ENCODE peak calls at places on chromosomes 3 and 15, in nine cellular contexts. One of them, this sample, is unnamed.

GRCh38 chr3:108862865-108863798 is 40.5 kb downstream of the TRAT1 start:
- DNase-seq in psoas muscle: no peak
- DNase-seq in DMS153: no peak
- DNase-seq in fibroblast of lung: peak
- DNase-seq in NCI-H748 treated with DMSO at 0.1 percent for 48 hours: no peak
- DNase-seq in T follicular helper cell: no peak
- DNase-seq in activated naive CD8-positive, alpha-beta T cell treated with anti-CD3 and anti-CD28 coated beads for 36 hours: peak
- DNase-seq in D341Med: no peak
- DNase-seq in anterior cingulate cortex: no peak
- DNase-seq in this sample: peak

GRCh38 chr3:90031121-90031520 is 923.7 kb downstream of the EPHA3 start:
- DNase-seq in psoas muscle: no peak
- DNase-seq in D341Med: no peak
- DNase-seq in T follicular helper cell: no peak
- DNase-seq in DMS153: no peak
- DNase-seq in NCI-H748 treated with DMSO at 0.1 percent for 48 hours: no peak
- DNase-seq in fibroblast of lung: no peak
- DNase-seq in activated naive CD8-positive, alpha-beta T cell treated with anti-CD3 and anti-CD28 coated beads for 36 hours: no peak
- DNase-seq in anterior cingulate cortex: no peak
- DNase-seq in this sample: no peak

GRCh38 chr15:92415639-92416297 is 22.1 kb downstream of the ST8SIA2 start:
- DNase-seq in activated naive CD8-positive, alpha-beta T cell treated with anti-CD3 and anti-CD28 coated beads for 36 hours: no peak
- DNase-seq in psoas muscle: no peak
- DNase-seq in T follicular helper cell: no peak
- DNase-seq in NCI-H748 treated with DMSO at 0.1 percent for 48 hours: no peak
- DNase-seq in D341Med: no peak
- DNase-seq in fibroblast of lung: no peak
- DNase-seq in anterior cingulate cortex: no peak
- DNase-seq in DMS153: no peak
- DNase-seq in this sample: no peak

GRCh38 chr15:25701716-25702465 is 161.2 kb downstream of the ATP10A start:
- DNase-seq in D341Med: no peak
- DNase-seq in psoas muscle: no peak
- DNase-seq in fibroblast of lung: no peak
- DNase-seq in T follicular helper cell: no peak
- DNase-seq in anterior cingulate cortex: no peak
- DNase-seq in DMS153: no peak
- DNase-seq in activated naive CD8-positive, alpha-beta T cell treated with anti-CD3 and anti-CD28 coated beads for 36 hours: no peak
- DNase-seq in NCI-H748 treated with DMSO at 0.1 percent for 48 hours: no peak
- DNase-seq in this sample: no peak

GRCh38 chr15:43412096-43412495 is 41.2 kb downstream of the TUBGCP4 start:
- DNase-seq in psoas muscle: no peak
- DNase-seq in T follicular helper cell: no peak
- DNase-seq in DMS153: no peak
- DNase-seq in fibroblast of lung: no peak
- DNase-seq in activated naive CD8-positive, alpha-beta T cell treated with anti-CD3 and anti-CD28 coated beads for 36 hours: no peak
- DNase-seq in D341Med: no peak
- DNase-seq in NCI-H748 treated with DMSO at 0.1 percent for 48 hours: no peak
- DNase-seq in anterior cingulate cortex: no peak
- DNase-seq in this sample: no peak

GRCh38 chr3:138984816-138985215 is 21.3 kb downstream of the PRR23A start:
- DNase-seq in fibroblast of lung: no peak
- DNase-seq in NCI-H748 treated with DMSO at 0.1 percent for 48 hours: no peak
- DNase-seq in DMS153: no peak
- DNase-seq in activated naive CD8-positive, alpha-beta T cell treated with anti-CD3 and anti-CD28 coated beads for 36 hours: no peak
- DNase-seq in T follicular helper cell: no peak
- DNase-seq in psoas muscle: no peak
- DNase-seq in anterior cingulate cortex: no peak
- DNase-seq in D341Med: no peak
- DNase-seq in this sample: peak

GRCh38 chr3:45188714-45189659 is 37.1 kb downstream of the TMEM158 start:
- DNase-seq in NCI-H748 treated with DMSO at 0.1 percent for 48 hours: no peak
- DNase-seq in T follicular helper cell: no peak
- DNase-seq in fibroblast of lung: peak
- DNase-seq in psoas muscle: no peak
- DNase-seq in D341Med: peak
- DNase-seq in activated naive CD8-positive, alpha-beta T cell treated with anti-CD3 and anti-CD28 coated beads for 36 hours: no peak
- DNase-seq in DMS153: peak
- DNase-seq in anterior cingulate cortex: no peak
- DNase-seq in this sample: no peak

GRCh38 chr3:40997711-40998519 is 201.4 kb upstream of the CTNNB1 start:
- DNase-seq in D341Med: no peak
- DNase-seq in anterior cingulate cortex: no peak
- DNase-seq in psoas muscle: no peak
- DNase-seq in fibroblast of lung: no peak
- DNase-seq in DMS153: no peak
- DNase-seq in T follicular helper cell: no peak
- DNase-seq in NCI-H748 treated with DMSO at 0.1 percent for 48 hours: no peak
- DNase-seq in activated naive CD8-positive, alpha-beta T cell treated with anti-CD3 and anti-CD28 coated beads for 36 hours: no peak
- DNase-seq in this sample: no peak

GRCh38 chr15:55250392-55250791 is 39.2 kb downstream of the RAB27A start:
- DNase-seq in DMS153: peak
- DNase-seq in NCI-H748 treated with DMSO at 0.1 percent for 48 hours: no peak
- DNase-seq in activated naive CD8-positive, alpha-beta T cell treated with anti-CD3 and anti-CD28 coated beads for 36 hours: no peak
- DNase-seq in D341Med: no peak
- DNase-seq in fibroblast of lung: peak
- DNase-seq in T follicular helper cell: no peak
- DNase-seq in anterior cingulate cortex: no peak
- DNase-seq in psoas muscle: no peak
- DNase-seq in this sample: peak

GRCh38 chr3:156382458-156383346 is 172.2 kb downstream of the SSR3 start:
- DNase-seq in psoas muscle: no peak
- DNase-seq in NCI-H748 treated with DMSO at 0.1 percent for 48 hours: no peak
- DNase-seq in fibroblast of lung: peak
- DNase-seq in T follicular helper cell: no peak
- DNase-seq in DMS153: no peak
- DNase-seq in activated naive CD8-positive, alpha-beta T cell treated with anti-CD3 and anti-CD28 coated beads for 36 hours: no peak
- DNase-seq in D341Med: peak
- DNase-seq in anterior cingulate cortex: no peak
- DNase-seq in this sample: peak

GRCh38 chr3:164004205-164004604 is 1074.1 kb downstream of the SI start:
- DNase-seq in psoas muscle: no peak
- DNase-seq in anterior cingulate cortex: no peak
- DNase-seq in fibroblast of lung: no peak
- DNase-seq in activated naive CD8-positive, alpha-beta T cell treated with anti-CD3 and anti-CD28 coated beads for 36 hours: no peak
- DNase-seq in DMS153: no peak
- DNase-seq in NCI-H748 treated with DMSO at 0.1 percent for 48 hours: no peak
- DNase-seq in D341Med: no peak
- DNase-seq in T follicular helper cell: no peak
- DNase-seq in this sample: no peak

GRCh38 chr3:128316456-128316855 is 150.2 kb downstream of the DNAJB8 start:
- DNase-seq in DMS153: no peak
- DNase-seq in psoas muscle: no peak
- DNase-seq in T follicular helper cell: peak
- DNase-seq in D341Med: no peak
- DNase-seq in fibroblast of lung: no peak
- DNase-seq in NCI-H748 treated with DMSO at 0.1 percent for 48 hours: no peak
- DNase-seq in activated naive CD8-positive, alpha-beta T cell treated with anti-CD3 and anti-CD28 coated beads for 36 hours: peak
- DNase-seq in anterior cingulate cortex: no peak
- DNase-seq in this sample: no peak

GRCh38 chr15:64844576-64845140 is 2.9 kb downstream of the PLEKHO2 start:
- DNase-seq in NCI-H748 treated with DMSO at 0.1 percent for 48 hours: no peak
- DNase-seq in DMS153: no peak
- DNase-seq in anterior cingulate cortex: no peak
- DNase-seq in T follicular helper cell: no peak
- DNase-seq in psoas muscle: no peak
- DNase-seq in D341Med: no peak
- DNase-seq in fibroblast of lung: no peak
- DNase-seq in activated naive CD8-positive, alpha-beta T cell treated with anti-CD3 and anti-CD28 coated beads for 36 hours: peak
- DNase-seq in this sample: no peak

GRCh38 chr3:66397745-66398144 is 103.1 kb downstream of the LRIG1 start:
- DNase-seq in activated naive CD8-positive, alpha-beta T cell treated with anti-CD3 and anti-CD28 coated beads for 36 hours: no peak
- DNase-seq in fibroblast of lung: peak
- DNase-seq in T follicular helper cell: no peak
- DNase-seq in DMS153: no peak
- DNase-seq in psoas muscle: no peak
- DNase-seq in anterior cingulate cortex: no peak
- DNase-seq in D341Med: no peak
- DNase-seq in NCI-H748 treated with DMSO at 0.1 percent for 48 hours: no peak
- DNase-seq in this sample: no peak

GRCh38 chr3:32865364-32865763 is 47.6 kb downstream of the TRIM71 start:
- DNase-seq in NCI-H748 treated with DMSO at 0.1 percent for 48 hours: no peak
- DNase-seq in DMS153: no peak
- DNase-seq in fibroblast of lung: peak
- DNase-seq in activated naive CD8-positive, alpha-beta T cell treated with anti-CD3 and anti-CD28 coated beads for 36 hours: no peak
- DNase-seq in D341Med: no peak
- DNase-seq in anterior cingulate cortex: no peak
- DNase-seq in psoas muscle: no peak
- DNase-seq in T follicular helper cell: no peak
- DNase-seq in this sample: no peak

GRCh38 chr15:84752700-84753099 is 4.3 kb downstream of the ZNF592 start:
- DNase-seq in DMS153: no peak
- DNase-seq in activated naive CD8-positive, alpha-beta T cell treated with anti-CD3 and anti-CD28 coated beads for 36 hours: no peak
- DNase-seq in T follicular helper cell: no peak
- DNase-seq in fibroblast of lung: peak
- DNase-seq in anterior cingulate cortex: no peak
- DNase-seq in psoas muscle: no peak
- DNase-seq in D341Med: no peak
- DNase-seq in NCI-H748 treated with DMSO at 0.1 percent for 48 hours: no peak
- DNase-seq in this sample: no peak

GRCh38 chr15:89785064-89785770 is 9.1 kb downstream of the MESP2 start:
- DNase-seq in T follicular helper cell: no peak
- DNase-seq in fibroblast of lung: no peak
- DNase-seq in psoas muscle: peak
- DNase-seq in DMS153: no peak
- DNase-seq in D341Med: peak
- DNase-seq in activated naive CD8-positive, alpha-beta T cell treated with anti-CD3 and anti-CD28 coated beads for 36 hours: no peak
- DNase-seq in NCI-H748 treated with DMSO at 0.1 percent for 48 hours: no peak
- DNase-seq in anterior cingulate cortex: no peak
- DNase-seq in this sample: no peak

GRCh38 chr3:119294402-119294888 is 262 bp downstream of the ARHGAP31 start:
- DNase-seq in T follicular helper cell: peak
- DNase-seq in D341Med: peak
- DNase-seq in DMS153: no peak
- DNase-seq in anterior cingulate cortex: no peak
- DNase-seq in fibroblast of lung: no peak
- DNase-seq in psoas muscle: peak
- DNase-seq in activated naive CD8-positive, alpha-beta T cell treated with anti-CD3 and anti-CD28 coated beads for 36 hours: peak
- DNase-seq in NCI-H748 treated with DMSO at 0.1 percent for 48 hours: no peak
- DNase-seq in this sample: no peak

GRCh38 chr3:131036200-131036816 is 9.6 kb downstream of the NEK11 start:
- DNase-seq in DMS153: no peak
- DNase-seq in fibroblast of lung: peak
- DNase-seq in psoas muscle: no peak
- DNase-seq in NCI-H748 treated with DMSO at 0.1 percent for 48 hours: no peak
- DNase-seq in D341Med: no peak
- DNase-seq in T follicular helper cell: no peak
- DNase-seq in activated naive CD8-positive, alpha-beta T cell treated with anti-CD3 and anti-CD28 coated beads for 36 hours: no peak
- DNase-seq in anterior cingulate cortex: no peak
- DNase-seq in this sample: no peak

GRCh38 chr15:84734794-84735479 is 13.5 kb upstream of the ZNF592 start:
- DNase-seq in anterior cingulate cortex: no peak
- DNase-seq in fibroblast of lung: peak
- DNase-seq in D341Med: no peak
- DNase-seq in DMS153: peak
- DNase-seq in NCI-H748 treated with DMSO at 0.1 percent for 48 hours: no peak
- DNase-seq in psoas muscle: no peak
- DNase-seq in activated naive CD8-positive, alpha-beta T cell treated with anti-CD3 and anti-CD28 coated beads for 36 hours: peak
- DNase-seq in T follicular helper cell: peak
- DNase-seq in this sample: peak

GRCh38 chr15:78943692-78944091 is 1.2 kb downstream of the CTSH start:
- DNase-seq in activated naive CD8-positive, alpha-beta T cell treated with anti-CD3 and anti-CD28 coated beads for 36 hours: no peak
- DNase-seq in NCI-H748 treated with DMSO at 0.1 percent for 48 hours: no peak
- DNase-seq in psoas muscle: no peak
- DNase-seq in fibroblast of lung: no peak
- DNase-seq in T follicular helper cell: no peak
- DNase-seq in DMS153: no peak
- DNase-seq in D341Med: no peak
- DNase-seq in anterior cingulate cortex: no peak
- DNase-seq in this sample: no peak

GRCh38 chr3:141877911-141878310 is 1.5 kb downstream of the ATP1B3 start:
- DNase-seq in activated naive CD8-positive, alpha-beta T cell treated with anti-CD3 and anti-CD28 coated beads for 36 hours: no peak
- DNase-seq in NCI-H748 treated with DMSO at 0.1 percent for 48 hours: no peak
- DNase-seq in psoas muscle: no peak
- DNase-seq in D341Med: no peak
- DNase-seq in anterior cingulate cortex: no peak
- DNase-seq in fibroblast of lung: peak
- DNase-seq in DMS153: no peak
- DNase-seq in T follicular helper cell: no peak
- DNase-seq in this sample: no peak

This sample was measured in H4.